ENCODE peak calls at places on chromosomes 1 and 21, in eight cellular contexts. L is GM23338; Q is CD8-positive, alpha-beta T cell; J is GM06990; T is mammary epithelial cell; S is adrenal gland; N is heart right ventricle; Z is SJSA1. O is an unnamed sample.

GRCh38 chr1:202998836-202999750 is 8.1 kb upstream of the TMEM183A start:
- DNase-seq in L (peak; percentile 85), Q (peak; percentile 76), J (peak; percentile 55), T (peak; percentile 28), S (peak; percentile 62), N (peak; percentile 44), Z (no peak), O (no peak)

GRCh38 chr1:208069317-208069716 is 158.4 kb upstream of the CD34 start:
- DNase-seq in L (no peak), Q (no peak), J (no peak), T (no peak), S (no peak), N (no peak), Z (no peak), O (no peak)

GRCh38 chr1:200369706-200370105 is 40.1 kb downstream of the ZNF281 start:
- DNase-seq in L (no peak), Q (no peak), J (no peak), T (no peak), S (no peak), N (no peak), Z (no peak), O (no peak)

GRCh38 chr1:24904731-24905354 is 25.2 kb downstream of the RUNX3 start:
- DNase-seq in L (no peak), Q (no peak), J (no peak), T (no peak), S (no peak), N (no peak), Z (peak; percentile 37), O (no peak)

GRCh38 chr1:182781849-182782586 is 7.6 kb upstream of the NPL start:
- DNase-seq in L (peak; percentile 86), Q (peak; percentile 65), J (peak; percentile 35), T (peak; percentile 49), S (peak; percentile 73), N (peak; percentile 79), Z (peak; percentile 74), O (no peak)

GRCh38 chr1:168159251-168159650 is 19.5 kb upstream of the TIPRL start:
- DNase-seq in L (no peak), Q (no peak), J (no peak), T (no peak), S (no peak), N (no peak), Z (no peak), O (no peak)

GRCh38 chr1:156618853-156619581 is at the start of gene HAPLN2:
- DNase-seq in L (peak; percentile 82), Q (peak; percentile 28), J (no peak), T (no peak), S (no peak), N (no peak), Z (no peak), O (no peak)

GRCh38 chr1:165235777-165236285 is 120.7 kb downstream of the LMX1A start:
- DNase-seq in L (peak; percentile 75), Q (no peak), J (no peak), T (no peak), S (no peak), N (no peak), Z (no peak), O (no peak)

GRCh38 chr1:173889885-173890284 is 21.7 kb downstream of the ZBTB37 start:
- DNase-seq in L (no peak), Q (no peak), J (no peak), T (no peak), S (no peak), N (no peak), Z (no peak), O (no peak)

GRCh38 chr1:110150330-110151174 is at the start of gene SLC6A17:
- DNase-seq in L (peak; percentile 75), Q (no peak), J (peak; percentile 20), T (peak; percentile 68), S (peak; percentile 69), N (no peak), Z (peak; percentile 84), O (no peak)

GRCh38 chr1:9068971-9069323 is 488 bp downstream of the SLC2A5 start:
- DNase-seq in L (no peak), Q (no peak), J (no peak), T (no peak), S (no peak), N (no peak), Z (no peak), O (no peak)

GRCh38 chr1:28580706-28581530 is 11.1 kb upstream of the RAB42 start:
- DNase-seq in L (peak; percentile 34), Q (peak; percentile 58), J (no peak), T (peak; percentile 34), S (no peak), N (no peak), Z (peak; percentile 51), O (no peak)

GRCh38 chr21:41678944-41679343 is 87.9 kb downstream of the RIPK4 start:
- DNase-seq in L (peak; percentile 98), Q (no peak), J (no peak), T (peak; percentile 99), S (peak; percentile 81), N (peak; percentile 89), Z (peak; percentile 99), O (peak; percentile 42)

GRCh38 chr21:44849616-44850130 is 23.8 kb downstream of the PTTG1IP start:
- DNase-seq in L (no peak), Q (no peak), J (no peak), T (no peak), S (no peak), N (no peak), Z (no peak), O (no peak)

GRCh38 chr21:44850905-44851657 is 22.4 kb downstream of the PTTG1IP start:
- DNase-seq in L (no peak), Q (no peak), J (no peak), T (no peak), S (peak; percentile 58), N (no peak), Z (no peak), O (no peak)

GRCh38 chr21:44847261-44848056 is 26.0 kb downstream of the PTTG1IP start:
- DNase-seq in L (no peak), Q (no peak), J (no peak), T (no peak), S (no peak), N (no peak), Z (no peak), O (no peak)

GRCh38 chr21:44848821-44849521 is 24.5 kb downstream of the PTTG1IP start:
- DNase-seq in L (no peak), Q (no peak), J (no peak), T (no peak), S (no peak), N (no peak), Z (no peak), O (no peak)

GRCh38 chr21:44850208-44850800 is 23.2 kb downstream of the PTTG1IP start:
- DNase-seq in L (no peak), Q (no peak), J (no peak), T (no peak), S (no peak), N (no peak), Z (no peak), O (no peak)
- H3K36me3 ChIP-seq in L (peaks cover 34% of the 10 kb centered on the region), Q (peaks cover 30% of the 10 kb centered on the region), J (peaks cover 22% of the 10 kb centered on the region), T (peaks cover 23% of the 10 kb centered on the region), S (no peaks in the 10 kb centered on the region), N (peaks cover 63% of the 10 kb centered on the region), Z (peaks cover 70% of the 10 kb centered on the region), O (peaks cover 69% of the 10 kb centered on the region)

GRCh38 chr1:10325521-10325920 is 73.3 kb upstream of the PGD start:
- DNase-seq in L (no peak), Q (no peak), J (no peak), T (no peak), S (no peak), N (no peak), Z (no peak), O (no peak)
- H3K36me3 ChIP-seq in L (peaks cover 11% of the 10 kb centered on the region), Q (no peaks in the 10 kb centered on the region), J (no peaks in the 10 kb centered on the region), T (no peaks in the 10 kb centered on the region), S (no peaks in the 10 kb centered on the region), N (peaks cover 69% of the 10 kb centered on the region), Z (peaks cover 16% of the 10 kb centered on the region), O (peaks cover 7% of the 10 kb centered on the region)

DNA sequence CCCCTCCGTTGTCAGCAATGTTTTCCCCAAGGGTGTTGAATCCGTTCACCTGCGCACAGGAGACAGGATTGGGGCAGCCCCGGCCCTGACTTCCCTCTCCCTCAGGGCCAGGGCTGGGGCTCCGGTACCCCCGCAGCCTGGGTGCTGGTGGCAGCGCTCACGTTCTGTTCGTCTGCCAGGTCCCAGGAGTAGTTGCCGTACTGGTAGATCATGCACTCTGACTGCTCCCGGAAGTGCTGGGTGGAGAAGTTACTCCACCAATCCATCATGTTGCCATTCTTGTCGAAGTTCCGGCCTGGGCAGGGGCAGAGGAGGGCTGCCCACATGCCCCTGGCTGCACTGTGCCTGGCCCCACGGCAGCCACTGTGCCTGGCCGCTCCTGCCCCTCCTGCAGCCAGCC is 6.1 kb downstream of the PRXL2B start:
- DNase-seq in L (no peak), Q (peak; percentile 4), J (no peak), T (no peak), S (no peak), N (no peak), Z (no peak), O (no peak)
- H3K36me3 ChIP-seq in L (no peaks in the 10 kb centered on the region), Q (no peaks in the 10 kb centered on the region), J (no peaks in the 10 kb centered on the region), T (no peaks in the 10 kb centered on the region), S (no peaks in the 10 kb centered on the region), N (no peaks in the 10 kb centered on the region), Z (no peaks in the 10 kb centered on the region), O (peaks cover 20% of the 10 kb centered on the region)

DNA sequence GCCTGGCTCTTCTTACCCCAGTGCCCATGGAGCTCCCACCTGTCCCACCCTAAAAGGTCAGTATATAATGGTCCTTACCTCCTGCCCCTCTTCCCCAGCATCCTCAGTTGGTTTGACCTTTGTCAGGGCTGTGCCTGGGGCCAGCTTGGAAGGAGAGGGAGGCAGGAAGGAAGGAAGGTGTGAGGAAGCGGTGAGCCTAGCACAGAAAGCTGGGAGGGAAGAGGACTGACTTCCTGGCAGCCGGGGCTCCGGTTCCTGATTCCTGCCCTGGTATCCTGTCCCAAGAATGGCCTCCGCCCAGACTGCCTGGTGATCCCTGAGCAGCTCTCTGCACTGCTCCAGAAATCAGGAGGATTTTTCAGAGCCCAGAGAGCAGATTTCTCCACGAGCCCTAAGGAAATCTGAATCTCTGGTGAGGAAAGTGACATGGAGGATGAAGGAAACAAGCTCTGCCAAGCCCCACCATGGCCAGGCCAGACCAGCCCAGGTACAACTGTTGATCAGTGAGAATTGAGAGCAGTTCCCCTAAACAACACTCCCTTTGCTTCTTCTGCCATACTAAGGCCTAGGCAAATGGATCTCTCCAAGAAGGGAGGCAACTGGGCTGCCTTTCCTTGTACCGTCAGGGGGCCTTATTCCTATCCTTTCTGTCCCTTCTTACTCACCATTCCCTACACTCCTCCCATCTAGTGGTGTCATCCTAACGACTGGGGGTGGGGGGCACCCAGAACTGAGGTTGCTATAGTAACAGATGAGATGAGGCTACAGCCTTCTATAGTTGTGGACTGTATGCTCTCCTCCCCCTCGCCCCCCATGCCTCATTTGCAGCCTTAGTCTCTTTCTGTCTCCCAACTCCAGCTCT is 3.2 kb downstream of the PEA15 start:
- DNase-seq in L (no peak), Q (no peak), J (no peak), T (no peak), S (no peak), N (peak; percentile 38), Z (no peak), O (no peak)
- H3K36me3 ChIP-seq in L (peaks cover 30% of the 10 kb centered on the region), Q (peaks cover 3% of the 10 kb centered on the region), J (peaks cover 41% of the 10 kb centered on the region), T (peaks cover 26% of the 10 kb centered on the region), S (no peaks in the 10 kb centered on the region), N (peaks cover 29% of the 10 kb centered on the region), Z (peaks cover 79% of the 10 kb centered on the region), O (peaks cover 18% of the 10 kb centered on the region)

GRCh38 chr1:100073531-100073930 is 59.2 kb downstream of the SASS6 start:
- DNase-seq in L (no peak), Q (no peak), J (no peak), T (no peak), S (no peak), N (no peak), Z (no peak), O (no peak)
- H3K36me3 ChIP-seq in L (peaks cover 39% of the 10 kb centered on the region), Q (peaks cover 42% of the 10 kb centered on the region), J (peaks cover 10% of the 10 kb centered on the region), T (peaks cover 32% of the 10 kb centered on the region), S (no peaks in the 10 kb centered on the region), N (peaks cover 80% of the 10 kb centered on the region), Z (peaks cover 78% of the 10 kb centered on the region), O (peaks cover 20% of the 10 kb centered on the region)

GRCh38 chr1:44757420-44757819 is 17.8 kb downstream of the KIF2C start:
- DNase-seq in L (no peak), Q (no peak), J (no peak), T (no peak), S (no peak), N (no peak), Z (no peak), O (no peak)
- H3K36me3 ChIP-seq in L (peaks cover 69% of the 10 kb centered on the region), Q (no peaks in the 10 kb centered on the region), J (peaks cover 51% of the 10 kb centered on the region), T (peaks cover 35% of the 10 kb centered on the region), S (no peaks in the 10 kb centered on the region), N (no peaks in the 10 kb centered on the region), Z (peaks cover 100% of the 10 kb centered on the region), O (no peaks in the 10 kb centered on the region)

O was measured in esophagus squamous epithelium.